ENCODE peak calls at places on chromosomes 7 and 10, in nine cellular contexts. E, O, D, Y, V, Q, Z, B and A are unnamed samples.

GRCh38 chr10:97659589-97659988 is 19.1 kb downstream of the PI4K2A start:
- DNase-seq in Y (no peak), E (peak; percentile 66), B (no peak), Z (no peak), O (peak; percentile 65), D (peak; percentile 61), Q (no peak), V (peak; percentile 20), A (no peak)

GRCh38 chr7:114711244-114711643 is 210.7 kb upstream of the MDFIC start:
- DNase-seq in O (no peak), Q (no peak), B (no peak), Y (no peak), E (no peak), V (no peak), Z (no peak), D (peak; percentile 15), A (no peak)

GRCh38 chr10:91592282-91593020 is 40.4 kb downstream of the PPP1R3C start:
- DNase-seq in B (no peak), E (no peak), Q (no peak), Y (peak; percentile 41), Z (no peak), D (no peak), V (no peak), O (no peak), A (no peak)

GRCh38 chr10:47412177-47412730 is 28.2 kb upstream of the ZNF488 start:
- DNase-seq in Q (no peak), Y (no peak), B (no peak), E (no peak), Z (no peak), D (no peak), O (no peak), V (no peak), A (no peak)

GRCh38 chr7:15682751-15683150 is 3.7 kb downstream of the MEOX2 start:
- DNase-seq in Q (no peak), Z (no peak), V (no peak), B (no peak), O (no peak), Y (no peak), E (no peak), D (no peak), A (no peak)

GRCh38 chr10:119786117-119786769 is 60.4 kb downstream of the INPP5F start:
- DNase-seq in V (peak; percentile 89), B (peak; percentile 17), D (peak; percentile 91), Z (no peak), Y (no peak), Q (no peak), E (peak; percentile 83), O (peak; percentile 51), A (no peak)

GRCh38 chr10:131520206-131520605 is 208.7 kb upstream of the TCERG1L start:
- DNase-seq in D (no peak), Z (no peak), E (no peak), B (no peak), Q (no peak), Y (no peak), O (no peak), V (no peak), A (no peak)

GRCh38 chr10:21926949-21927348 is 76.6 kb downstream of the DNAJC1 start:
- DNase-seq in Z (no peak), Y (no peak), D (peak; percentile 97), Q (no peak), B (no peak), V (no peak), E (peak; percentile 98), O (peak; percentile 96), A (no peak)

GRCh38 chr7:156155988-156156733 is 343.9 kb upstream of the SHH start:
- DNase-seq in O (no peak), Q (peak; percentile 27), D (no peak), E (no peak), Y (no peak), B (no peak), Z (no peak), V (no peak), A (no peak)

GRCh38 chr10:70132098-70133029 is at the start of gene AIFM2:
- DNase-seq in V (peak; percentile 41), Q (peak; percentile 81), Z (no peak), B (peak; percentile 68), E (peak; percentile 58), D (peak; percentile 71), Y (peak; percentile 77), O (peak; percentile 79), A (peak; percentile 95)

GRCh38 chr10:120729508-120729907 is 121.7 kb upstream of the WDR11 start:
- DNase-seq in D (no peak), Z (no peak), O (no peak), Y (no peak), Q (no peak), E (no peak), V (no peak), B (no peak), A (no peak)

GRCh38 chr7:84677386-84677785 is 482.8 kb upstream of the SEMA3A start:
- DNase-seq in Z (no peak), D (no peak), Q (no peak), Y (no peak), B (no peak), O (no peak), V (no peak), E (peak; percentile 64), A (no peak)

GRCh38 chr10:43209651-43210141 is 57.2 kb downstream of the RASGEF1A start:
- DNase-seq in E (no peak), Y (no peak), Q (peak; percentile 45), D (no peak), Z (no peak), B (no peak), V (no peak), O (no peak), A (no peak)

GRCh38 chr10:103284170-103284569 is 7.2 kb downstream of the INA start:
- DNase-seq in B (no peak), V (no peak), O (peak; percentile 71), D (no peak), Y (no peak), Z (no peak), E (peak; percentile 62), Q (no peak), A (no peak)

GRCh38 chr7:114865564-114865963 is 56.3 kb upstream of the MDFIC start:
- DNase-seq in D (peak; percentile 52), E (peak; percentile 81), V (no peak), O (peak; percentile 73), Z (peak; percentile 44), B (peak; percentile 42), Q (peak; percentile 67), Y (peak; percentile 35), A (peak; percentile 54)

GRCh38 chr10:124494050-124494807 is 32.6 kb downstream of the LHPP start:
- DNase-seq in D (no peak), Y (no peak), V (no peak), Z (no peak), Q (no peak), B (no peak), E (no peak), O (no peak), A (no peak)

GRCh38 chr7:1815051-1815481 is 145.0 kb downstream of the ELFN1 start:
- DNase-seq in E (no peak), Y (no peak), Q (no peak), O (no peak), Z (no peak), V (no peak), B (no peak), D (no peak), A (peak; percentile 78)

GRCh38 chr7:141752634-141753033 is 11.3 kb upstream of the TAS2R3 start:
- DNase-seq in Z (no peak), Y (no peak), Q (no peak), E (peak; percentile 3), B (no peak), O (no peak), V (no peak), D (no peak), A (no peak)

GRCh38 chr10:110680473-110681020 is 36.4 kb downstream of the RBM20 start:
- DNase-seq in O (no peak), V (no peak), D (no peak), E (no peak), B (no peak), Q (no peak), Z (no peak), Y (no peak), A (no peak)

GRCh38 chr10:111207525-111207924 is 130.7 kb downstream of the ADRA2A start:
- DNase-seq in O (no peak), D (no peak), V (no peak), Q (no peak), Z (no peak), Y (peak; percentile 75), E (no peak), B (peak; percentile 68), A (no peak)

GRCh38 chr10:105062881-105063280 is 421.8 kb downstream of the SORCS3 start:
- DNase-seq in Z (no peak), Q (no peak), O (no peak), D (peak; percentile 14), V (no peak), E (no peak), B (no peak), Y (no peak), A (no peak)

GRCh38 chr7:90584420-90584819 is 11.7 kb upstream of the CDK14 start:
- DNase-seq in E (no peak), Y (no peak), D (no peak), Q (no peak), V (no peak), O (no peak), B (no peak), Z (no peak), A (no peak)

GRCh38 chr10:133274751-133275682 is 1.7 kb downstream of the ADAM8 start:
- DNase-seq in Q (no peak), Z (peak; percentile 75), E (no peak), O (no peak), B (no peak), Y (no peak), D (peak; percentile 16), V (peak; percentile 85), A (peak; percentile 82)

GRCh38 chr10:60041489-60042133 is 135.3 kb upstream of the CCDC6 start:
- DNase-seq in D (no peak), V (no peak), E (no peak), Y (no peak), B (no peak), O (no peak), Q (no peak), Z (no peak), A (no peak)

GRCh38 chr7:129376076-129376777 is 58.0 kb upstream of the STRIP2 start:
- DNase-seq in Q (no peak), E (peak; percentile 26), B (peak; percentile 73), Y (peak; percentile 39), D (peak; percentile 13), O (peak; percentile 41), Z (peak; percentile 36), V (peak; percentile 6), A (peak; percentile 60)

GRCh38 chr7:91266931-91267557 is 2.8 kb downstream of the FZD1 start:
- DNase-seq in Y (no peak), O (peak; percentile 32), E (no peak), V (no peak), Z (no peak), Q (peak; percentile 66), B (no peak), D (peak; percentile 20), A (peak; percentile 78)

GRCh38 chr10:122854648-122855047 is 9.0 kb upstream of the CUZD1 start:
- DNase-seq in V (no peak), B (no peak), D (peak; percentile 89), Z (no peak), E (peak; percentile 62), O (peak; percentile 86), Y (no peak), Q (no peak), A (no peak)

GRCh38 chr7:74501298-74501697 is 47.6 kb downstream of the GTF2IRD1 start:
- DNase-seq in B (peak; percentile 75), O (no peak), V (no peak), E (no peak), Y (peak; percentile 96), Q (no peak), D (peak; percentile 21), Z (no peak), A (peak; percentile 54)

GRCh38 chr10:131905603-131906268 is 4.9 kb downstream of the PPP2R2D start:
- DNase-seq in Y (no peak), Q (no peak), V (no peak), E (no peak), D (no peak), O (no peak), Z (no peak), B (no peak), A (no peak)

GRCh38 chr10:44317856-44318255 is 67.0 kb downstream of the CXCL12 start:
- DNase-seq in O (no peak), D (no peak), V (no peak), Q (no peak), Y (no peak), E (no peak), B (no peak), Z (no peak), A (no peak)

GRCh38 chr10:120012566-120012965 is 120.0 kb downstream of the SEC23IP start:
- DNase-seq in D (peak; percentile 80), Z (no peak), Y (no peak), Q (no peak), E (no peak), O (peak; percentile 15), B (no peak), V (no peak), A (no peak)